ENCODE peak calls at places on chromosomes 5 and 9, in eight cellular contexts. I, V, M, F, C, Y, J and G are unnamed samples.

GRCh38 chr5:173474881-173475287 is 141.6 kb downstream of the BOD1 start:
- DNase-seq in V (peak), I (no peak), Y (peak), J (peak), C (no peak), M (no peak), F (no peak), G (no peak)

GRCh38 chr5:14816374-14816998 is 55.1 kb downstream of the ANKH start:
- DNase-seq in M (peak), C (no peak), F (no peak), V (no peak), I (no peak), J (no peak), Y (no peak), G (no peak)

GRCh38 chr9:75200892-75201470 is 112.7 kb downstream of the OSTF1 start:
- DNase-seq in M (no peak), Y (peak), F (peak), C (no peak), I (peak), V (peak), J (peak), G (no peak)

GRCh38 chr9:26426732-26427131 is 465.9 kb downstream of the CAAP1 start:
- DNase-seq in I (no peak), M (no peak), J (no peak), Y (no peak), F (no peak), V (no peak), C (peak), G (no peak)

GRCh38 chr5:28301676-28302075 is 1263.3 kb upstream of the CDH9 start:
- DNase-seq in M (no peak), I (peak), J (peak), F (no peak), C (no peak), Y (peak), V (peak), G (no peak)

GRCh38 chr5:43389679-43390329 is 22.4 kb downstream of the CCL28 start:
- DNase-seq in V (peak), Y (peak), C (peak), J (peak), M (peak), I (peak), F (peak), G (peak)

GRCh38 chr5:10250804-10251276 is 760 bp downstream of the CCT5 start:
- DNase-seq in F (no peak), Y (peak), V (peak), I (no peak), M (no peak), C (no peak), J (peak), G (no peak)

GRCh38 chr5:106873558-106873957 is 797.2 kb downstream of the EFNA5 start:
- DNase-seq in I (no peak), M (no peak), Y (no peak), C (no peak), F (no peak), J (no peak), V (no peak), G (no peak)

GRCh38 chr5:59351076-59351794 is 542.3 kb downstream of the PDE4D start:
- DNase-seq in Y (peak), J (peak), M (no peak), F (no peak), I (peak), V (peak), C (no peak), G (no peak)

GRCh38 chr5:180331647-180331950 is 21.5 kb downstream of the GFPT2 start:
- DNase-seq in M (no peak), J (no peak), I (no peak), Y (no peak), F (no peak), V (no peak), C (peak), G (no peak)

GRCh38 chr5:103224118-103224893 is 34.3 kb upstream of the MACIR start:
- DNase-seq in M (no peak), F (peak), I (peak), Y (peak), C (peak), V (peak), J (peak), G (peak)

GRCh38 chr5:172321593-172321992 is 38.0 kb upstream of the UBTD2 start:
- DNase-seq in C (no peak), J (no peak), Y (no peak), I (no peak), V (no peak), F (no peak), M (no peak), G (no peak)

GRCh38 chr5:168151041-168151440 is 140.4 kb upstream of the WWC1 start:
- DNase-seq in Y (no peak), M (no peak), V (no peak), I (no peak), F (no peak), C (no peak), J (no peak), G (no peak)

GRCh38 chr9:16619897-16620296 is 250.6 kb downstream of the BNC2 start:
- DNase-seq in M (no peak), J (no peak), F (no peak), V (no peak), C (no peak), I (no peak), Y (no peak), G (no peak)

GRCh38 chr9:134515026-134515821 is 126.4 kb upstream of the COL5A1 start:
- DNase-seq in F (no peak), V (peak), C (no peak), J (no peak), I (no peak), M (no peak), Y (peak), G (no peak)

GRCh38 chr5:72746736-72747135 is 69.7 kb upstream of the TNPO1 start:
- DNase-seq in M (no peak), V (no peak), Y (peak), J (no peak), C (no peak), F (no peak), I (no peak), G (no peak)

GRCh38 chr5:27010646-27011045 is 27.7 kb downstream of the CDH9 start:
- DNase-seq in I (no peak), Y (peak), J (no peak), C (no peak), F (no peak), V (peak), M (no peak), G (no peak)

GRCh38 chr9:90047828-90048227 is 443.0 kb downstream of the GADD45G start:
- DNase-seq in J (no peak), I (no peak), Y (no peak), V (no peak), F (no peak), C (no peak), M (no peak), G (no peak)

GRCh38 chr5:55104036-55104767 is 1.8 kb downstream of the GZMA start:
- DNase-seq in J (peak), C (no peak), V (no peak), F (no peak), Y (no peak), M (no peak), I (no peak), G (no peak)

GRCh38 chr9:99140685-99141314 is 35.9 kb downstream of the TGFBR1 start:
- DNase-seq in M (peak), J (peak), Y (peak), V (peak), F (peak), C (peak), I (peak), G (peak)

GRCh38 chr9:132372177-132373095 is 17.6 kb upstream of the SETX start:
- DNase-seq in C (no peak), M (peak), Y (peak), J (no peak), I (no peak), V (peak), F (no peak), G (peak)

GRCh38 chr9:96215841-96216240 is 86.1 kb downstream of the HSD17B3 start:
- DNase-seq in V (no peak), J (no peak), C (no peak), Y (no peak), M (no peak), I (no peak), F (no peak), G (no peak)

GRCh38 chr5:77180167-77181081 is 30.1 kb upstream of the PDE8B start:
- DNase-seq in V (no peak), J (no peak), Y (peak), M (peak), I (no peak), C (peak), F (no peak), G (no peak)

GRCh38 chr9:120387257-120387999 is 192.5 kb downstream of the CDK5RAP2 start:
- DNase-seq in J (no peak), F (no peak), M (no peak), C (no peak), Y (no peak), V (no peak), I (no peak), G (no peak)

GRCh38 chr5:132237141-132237540 is 9.5 kb upstream of the P4HA2 start:
- DNase-seq in C (no peak), F (no peak), M (peak), Y (no peak), J (no peak), V (no peak), I (no peak), G (peak)

GRCh38 chr5:39650234-39650816 is 225.5 kb upstream of the DAB2 start:
- DNase-seq in F (no peak), I (peak), J (peak), C (no peak), Y (no peak), M (no peak), V (peak), G (no peak)

GRCh38 chr9:96875460-96876142 is 21.3 kb upstream of the ZNF782 start:
- DNase-seq in Y (peak), V (peak), C (peak), I (peak), F (no peak), J (peak), M (no peak), G (no peak)

GRCh38 chr5:916441-917293 is 24.0 kb downstream of the TRIP13 start:
- DNase-seq in Y (no peak), F (peak), I (no peak), M (no peak), V (no peak), J (no peak), C (no peak), G (no peak)

GRCh38 chr5:77642915-77643653 is 4.6 kb upstream of the OTP start:
- DNase-seq in M (no peak), Y (no peak), C (peak), F (no peak), I (no peak), V (no peak), J (no peak), G (no peak)

GRCh38 chr5:131303537-131303936 is 39.7 kb downstream of the CDC42SE2 start:
- DNase-seq in M (no peak), V (peak), Y (peak), C (no peak), J (peak), F (no peak), I (peak), G (no peak)

GRCh38 chr9:36891341-36891811 is 142.7 kb downstream of the PAX5 start:
- DNase-seq in M (no peak), V (no peak), J (no peak), F (no peak), Y (no peak), C (no peak), I (no peak), G (peak)

GRCh38 chr9:127177221-127177620 is 54.8 kb upstream of the ANGPTL2 start:
- DNase-seq in M (no peak), Y (no peak), C (peak), I (no peak), F (no peak), V (no peak), J (no peak), G (no peak)

GRCh38 chr5:160539431-160539830 is 117.8 kb downstream of the PTTG1 start:
- DNase-seq in V (no peak), J (no peak), C (no peak), I (no peak), F (no peak), Y (no peak), M (no peak), G (no peak)

GRCh38 chr9:70600479-70600878 is 186.0 kb upstream of the KLF9 start:
- DNase-seq in C (no peak), I (peak), M (peak), Y (peak), J (peak), F (no peak), V (peak), G (no peak)

GRCh38 chr9:133825555-133826198 is 87.5 kb upstream of the SARDH start:
- DNase-seq in I (no peak), V (peak), J (peak), M (no peak), F (no peak), Y (peak), C (no peak), G (no peak)

GRCh38 chr9:14222149-14222835 is 91.6 kb downstream of the NFIB start:
- DNase-seq in C (no peak), M (no peak), Y (no peak), V (no peak), I (no peak), J (no peak), F (no peak), G (no peak)

DNA sequence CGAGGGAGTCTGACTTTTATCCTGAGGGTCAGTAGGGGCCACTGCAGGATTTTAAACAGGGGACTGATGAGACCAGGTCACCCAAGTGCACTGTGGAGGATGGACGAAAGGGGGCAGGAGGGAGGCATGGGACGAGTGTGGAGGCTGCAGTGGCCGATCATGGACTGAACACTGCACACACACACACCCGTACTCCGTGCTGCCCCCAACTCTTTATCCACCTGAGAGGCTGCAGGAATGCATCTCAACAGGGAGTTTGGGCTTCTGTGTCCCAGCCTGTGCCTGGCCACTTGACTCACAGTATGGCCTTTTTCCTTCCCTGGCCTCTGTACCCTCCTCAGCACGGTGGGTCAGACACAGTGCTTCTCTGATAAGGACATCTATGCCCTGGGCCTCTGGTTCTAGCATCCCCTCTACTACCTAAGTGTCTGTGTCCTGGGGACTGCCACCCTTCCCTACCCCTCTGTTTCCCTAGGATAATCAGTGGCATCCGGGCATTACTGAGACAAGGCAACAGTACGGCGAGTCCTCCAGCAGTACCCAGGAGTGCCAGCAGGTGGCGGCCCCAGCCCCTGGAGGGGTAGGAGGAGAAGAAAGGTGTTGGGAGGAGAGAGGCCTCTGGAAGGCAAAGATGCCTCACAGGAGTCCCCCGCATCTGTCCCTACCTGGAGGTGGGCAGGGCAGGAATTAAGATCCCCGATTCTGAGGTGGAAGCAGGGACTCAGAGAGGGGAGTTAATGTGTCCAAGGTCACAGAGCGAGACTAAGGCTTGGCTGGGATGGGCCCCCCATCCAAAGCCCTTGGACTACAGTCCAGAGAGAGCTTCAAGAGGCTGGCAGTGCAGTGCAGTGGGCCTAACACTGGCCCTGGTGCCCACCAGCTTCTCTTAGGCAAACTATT is 5.1 kb upstream of the CDX1 start:
- DNase-seq in Y (peak), C (peak), J (peak), M (peak), V (peak), F (peak), I (no peak), G (peak)
- TF ChIP-seq CTCF in Y (peak), C (peak), J (peak), M (peak), V (peak), F (peak), I (peak), G (peak)

DNA sequence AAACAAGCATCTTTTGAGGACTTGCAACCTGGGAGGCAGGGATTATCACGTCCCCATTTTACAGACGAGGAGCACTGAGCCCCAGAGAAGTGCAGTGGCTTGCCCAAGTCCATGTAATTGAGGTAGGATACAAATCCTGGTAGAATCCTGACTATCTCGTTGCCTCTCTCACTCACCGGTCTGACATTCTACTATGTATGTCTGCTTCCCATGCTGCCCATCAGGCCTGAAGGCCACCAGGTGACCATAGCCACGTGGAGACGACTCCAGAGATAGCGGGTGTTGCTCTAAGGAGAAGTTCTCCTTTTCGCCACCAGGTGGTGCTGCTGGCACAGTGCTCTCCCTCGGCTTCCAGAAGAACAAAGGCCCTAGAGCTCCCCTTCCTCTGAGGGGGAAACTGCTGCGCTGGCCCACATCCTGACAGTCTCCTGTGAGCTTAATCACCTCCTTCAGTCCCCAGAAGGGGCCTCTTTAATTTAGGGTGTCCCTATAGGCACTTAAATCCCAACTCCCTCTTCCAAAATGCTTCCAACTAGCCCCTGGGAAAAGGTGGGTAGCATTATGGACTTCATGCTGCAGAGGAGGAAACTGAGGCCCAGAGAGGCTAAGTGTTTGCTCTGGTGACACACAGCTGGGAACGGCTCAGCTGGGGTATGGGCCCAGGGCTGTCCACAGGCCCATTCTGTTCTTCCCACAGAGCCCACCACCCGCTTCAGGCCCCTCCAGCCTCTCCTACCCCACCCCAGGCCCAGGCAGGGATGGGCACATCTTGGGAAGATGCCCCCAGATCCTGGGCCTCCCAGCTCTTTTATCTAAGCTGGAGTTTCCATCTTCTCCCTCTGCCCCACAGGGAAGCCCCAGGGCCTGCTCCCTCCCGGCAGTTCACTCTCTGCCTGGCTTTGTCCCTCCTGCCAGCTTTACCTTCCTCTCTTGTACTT is 6.4 kb downstream of the SLC34A1 start:
- DNase-seq in I (peak), F (peak), M (peak), C (peak), Y (peak), V (peak), J (peak), G (peak)
- TF ChIP-seq CTCF in I (peak), F (peak), M (peak), C (peak), Y (peak), V (peak), J (peak), G (peak)

GRCh38 chr5:138032028-138032571 is 779 bp downstream of the FAM13B start:
- DNase-seq in M (peak), J (no peak), V (peak), I (no peak), F (no peak), Y (peak), C (peak), G (peak)
- TF ChIP-seq CTCF in M (no peak), J (no peak), V (no peak), I (peak), F (no peak), Y (no peak), C (no peak), G (no peak)

GRCh38 chr9:116945817-116946216 is 258.7 kb downstream of the TRIM32 start:
- DNase-seq in I (no peak), C (no peak), Y (no peak), J (no peak), F (no peak), M (peak), V (no peak), G (peak)
- TF ChIP-seq CTCF in I (no peak), C (no peak), Y (no peak), J (no peak), F (no peak), M (no peak), V (no peak), G (no peak)